ENCODE peak calls at places on chromosomes 12 and 14, in six cellular contexts. One of them, this sample, is unnamed.

GRCh38 chr14:31911160-31911559 is 165.9 kb upstream of the ARHGAP5 start:
- DNase-seq in tibial artery: no peak
- DNase-seq in kidney epithelial cell: no peak
- DNase-seq in dorsolateral prefrontal cortex: no peak
- DNase-seq in ovary: no peak
- DNase-seq in fibroblast of pulmonary artery: no peak
- DNase-seq in this sample: no peak

GRCh38 chr12:29569392-29569791 is 71.9 kb upstream of the OVCH1 start:
- DNase-seq in tibial artery: no peak
- DNase-seq in ovary: no peak
- DNase-seq in fibroblast of pulmonary artery: peak
- DNase-seq in dorsolateral prefrontal cortex: no peak
- DNase-seq in kidney epithelial cell: no peak
- DNase-seq in this sample: no peak

GRCh38 chr12:109626378-109627115 is 53.0 kb downstream of the MVK start:
- DNase-seq in fibroblast of pulmonary artery: no peak
- DNase-seq in kidney epithelial cell: no peak
- DNase-seq in dorsolateral prefrontal cortex: peak
- DNase-seq in tibial artery: no peak
- DNase-seq in ovary: no peak
- DNase-seq in this sample: no peak

GRCh38 chr14:29759521-29760340 is 167.9 kb downstream of the PRKD1 start:
- DNase-seq in dorsolateral prefrontal cortex: no peak
- DNase-seq in tibial artery: no peak
- DNase-seq in fibroblast of pulmonary artery: no peak
- DNase-seq in ovary: no peak
- DNase-seq in kidney epithelial cell: no peak
- DNase-seq in this sample: no peak

GRCh38 chr12:104480826-104481457 is 24.2 kb downstream of the CHST11 start:
- DNase-seq in kidney epithelial cell: no peak
- DNase-seq in ovary: no peak
- DNase-seq in fibroblast of pulmonary artery: peak
- DNase-seq in tibial artery: peak
- DNase-seq in dorsolateral prefrontal cortex: no peak
- DNase-seq in this sample: no peak

GRCh38 chr14:72369106-72369505 is 436.9 kb downstream of the RGS6 start:
- DNase-seq in dorsolateral prefrontal cortex: no peak
- DNase-seq in kidney epithelial cell: no peak
- DNase-seq in ovary: no peak
- DNase-seq in fibroblast of pulmonary artery: no peak
- DNase-seq in tibial artery: no peak
- DNase-seq in this sample: no peak

GRCh38 chr12:117000316-117000715 is 89.6 kb downstream of the FBXW8 start:
- DNase-seq in ovary: no peak
- DNase-seq in tibial artery: no peak
- DNase-seq in kidney epithelial cell: no peak
- DNase-seq in fibroblast of pulmonary artery: no peak
- DNase-seq in dorsolateral prefrontal cortex: no peak
- DNase-seq in this sample: no peak

GRCh38 chr12:113794774-113795173 is 171.4 kb downstream of the RBM19 start:
- DNase-seq in fibroblast of pulmonary artery: no peak
- DNase-seq in dorsolateral prefrontal cortex: no peak
- DNase-seq in kidney epithelial cell: no peak
- DNase-seq in tibial artery: no peak
- DNase-seq in ovary: no peak
- DNase-seq in this sample: no peak

GRCh38 chr12:128025856-128026255 is 241.1 kb upstream of the TMEM132C start:
- DNase-seq in fibroblast of pulmonary artery: no peak
- DNase-seq in ovary: no peak
- DNase-seq in dorsolateral prefrontal cortex: no peak
- DNase-seq in kidney epithelial cell: no peak
- DNase-seq in tibial artery: no peak
- DNase-seq in this sample: no peak

GRCh38 chr12:80316141-80316700 is 127.8 kb upstream of the PTPRQ start:
- DNase-seq in dorsolateral prefrontal cortex: no peak
- DNase-seq in fibroblast of pulmonary artery: no peak
- DNase-seq in ovary: no peak
- DNase-seq in tibial artery: no peak
- DNase-seq in kidney epithelial cell: no peak
- DNase-seq in this sample: no peak

GRCh38 chr14:91202234-91202974 is 42.1 kb downstream of the GPR68 start:
- DNase-seq in ovary: no peak
- DNase-seq in fibroblast of pulmonary artery: peak
- DNase-seq in tibial artery: peak
- DNase-seq in kidney epithelial cell: no peak
- DNase-seq in dorsolateral prefrontal cortex: no peak
- DNase-seq in this sample: no peak

GRCh38 chr14:103654619-103655018 is 25.6 kb downstream of the KLC1 start:
- DNase-seq in fibroblast of pulmonary artery: no peak
- DNase-seq in tibial artery: no peak
- DNase-seq in kidney epithelial cell: no peak
- DNase-seq in ovary: no peak
- DNase-seq in dorsolateral prefrontal cortex: no peak
- DNase-seq in this sample: no peak

GRCh38 chr12:12583510-12583909 is 20.8 kb upstream of the DUSP16 start:
- DNase-seq in dorsolateral prefrontal cortex: no peak
- DNase-seq in fibroblast of pulmonary artery: no peak
- DNase-seq in tibial artery: no peak
- DNase-seq in kidney epithelial cell: no peak
- DNase-seq in ovary: no peak
- DNase-seq in this sample: no peak

GRCh38 chr12:12585115-12585862 is 22.6 kb upstream of the DUSP16 start:
- DNase-seq in fibroblast of pulmonary artery: peak
- DNase-seq in tibial artery: no peak
- DNase-seq in dorsolateral prefrontal cortex: no peak
- DNase-seq in kidney epithelial cell: no peak
- DNase-seq in ovary: no peak
- DNase-seq in this sample: no peak

GRCh38 chr12:12590961-12591360 is 20.7 kb upstream of the CREBL2 start:
- DNase-seq in tibial artery: no peak
- DNase-seq in ovary: no peak
- DNase-seq in kidney epithelial cell: no peak
- DNase-seq in fibroblast of pulmonary artery: no peak
- DNase-seq in dorsolateral prefrontal cortex: no peak
- DNase-seq in this sample: no peak

GRCh38 chr12:12587878-12588277 is 23.8 kb upstream of the CREBL2 start:
- DNase-seq in dorsolateral prefrontal cortex: no peak
- DNase-seq in kidney epithelial cell: no peak
- DNase-seq in ovary: no peak
- DNase-seq in tibial artery: no peak
- DNase-seq in fibroblast of pulmonary artery: no peak
- DNase-seq in this sample: no peak

DNA sequence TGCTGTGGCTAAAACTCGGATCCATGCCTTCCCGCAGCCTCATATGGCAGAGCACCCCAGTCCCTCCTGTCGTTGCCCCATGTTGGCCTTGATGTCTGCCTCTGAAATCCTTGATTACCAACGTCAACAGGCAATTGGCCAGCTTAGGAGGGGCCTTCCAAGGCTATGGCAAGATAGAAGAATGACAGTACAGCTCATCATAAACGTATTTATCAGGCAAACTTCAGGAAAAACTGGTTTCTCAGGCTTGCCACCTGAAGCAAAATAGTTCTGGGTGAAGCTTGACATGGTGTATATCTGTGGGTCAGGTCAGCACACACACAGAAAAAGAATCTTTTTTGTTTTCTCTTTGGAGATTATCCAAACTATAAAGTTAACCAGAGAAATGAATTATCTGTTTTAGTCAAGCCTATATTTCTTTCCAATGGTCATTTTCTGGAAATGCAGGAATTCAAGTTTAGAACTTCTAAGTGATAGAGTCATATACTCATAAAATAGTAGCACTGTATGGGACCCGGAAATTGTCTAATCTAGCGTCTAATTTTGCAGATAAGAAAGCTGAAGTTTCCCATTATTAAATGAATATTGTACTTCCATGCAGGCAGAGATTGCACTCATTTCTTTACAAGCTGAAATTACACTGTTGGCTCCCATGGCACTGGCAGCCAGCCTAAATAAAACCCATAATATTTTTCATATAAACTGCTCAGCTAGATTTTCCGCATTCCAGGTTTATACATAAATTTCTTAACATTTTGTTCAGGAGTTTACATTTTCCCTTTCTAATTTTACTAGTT is 24.4 kb upstream of the DUSP16 start:
- DNase-seq in ovary: no peak
- DNase-seq in tibial artery: no peak
- DNase-seq in dorsolateral prefrontal cortex: no peak
- DNase-seq in fibroblast of pulmonary artery: no peak
- DNase-seq in kidney epithelial cell: no peak
- DNase-seq in this sample: no peak
- H3K4me3 ChIP-seq in ovary: no peak
- H3K4me3 ChIP-seq in tibial artery: no peak
- H3K4me3 ChIP-seq in dorsolateral prefrontal cortex: no peak
- H3K4me3 ChIP-seq in fibroblast of pulmonary artery: no peak
- H3K4me3 ChIP-seq in kidney epithelial cell: no peak
- H3K4me3 ChIP-seq in this sample: no peak

GRCh38 chr12:88207921-88208640 is 66.0 kb downstream of the TMTC3 start:
- DNase-seq in ovary: no peak
- DNase-seq in tibial artery: peak
- DNase-seq in kidney epithelial cell: no peak
- DNase-seq in fibroblast of pulmonary artery: peak
- DNase-seq in dorsolateral prefrontal cortex: no peak
- DNase-seq in this sample: peak

GRCh38 chr12:88206636-88207035 is 64.5 kb downstream of the TMTC3 start:
- DNase-seq in kidney epithelial cell: no peak
- DNase-seq in tibial artery: no peak
- DNase-seq in dorsolateral prefrontal cortex: no peak
- DNase-seq in ovary: no peak
- DNase-seq in fibroblast of pulmonary artery: peak
- DNase-seq in this sample: peak

GRCh38 chr12:88200029-88200428 is 57.9 kb downstream of the TMTC3 start:
- DNase-seq in kidney epithelial cell: no peak
- DNase-seq in fibroblast of pulmonary artery: no peak
- DNase-seq in tibial artery: no peak
- DNase-seq in ovary: no peak
- DNase-seq in dorsolateral prefrontal cortex: no peak
- DNase-seq in this sample: no peak

GRCh38 chr12:88202500-88202899 is 60.4 kb downstream of the TMTC3 start:
- DNase-seq in fibroblast of pulmonary artery: peak
- DNase-seq in kidney epithelial cell: no peak
- DNase-seq in dorsolateral prefrontal cortex: no peak
- DNase-seq in tibial artery: no peak
- DNase-seq in ovary: no peak
- DNase-seq in this sample: no peak
- TF ChIP-seq CTCF in fibroblast of pulmonary artery: no peak
- TF ChIP-seq CTCF in kidney epithelial cell: no peak
- TF ChIP-seq CTCF in dorsolateral prefrontal cortex: no peak
- TF ChIP-seq CTCF in tibial artery: no peak
- TF ChIP-seq CTCF in ovary: no peak
- TF ChIP-seq CTCF in this sample: peak

GRCh38 chr14:77314539-77314938 is 6.1 kb downstream of the POMT2 start:
- DNase-seq in dorsolateral prefrontal cortex: no peak
- DNase-seq in ovary: no peak
- DNase-seq in kidney epithelial cell: no peak
- DNase-seq in tibial artery: no peak
- DNase-seq in fibroblast of pulmonary artery: no peak
- DNase-seq in this sample: no peak

GRCh38 chr14:77311217-77311616 is 9.5 kb downstream of the POMT2 start:
- DNase-seq in kidney epithelial cell: no peak
- DNase-seq in ovary: no peak
- DNase-seq in fibroblast of pulmonary artery: no peak
- DNase-seq in dorsolateral prefrontal cortex: no peak
- DNase-seq in tibial artery: no peak
- DNase-seq in this sample: no peak

GRCh38 chr14:77314043-77314442 is 6.6 kb downstream of the POMT2 start:
- DNase-seq in dorsolateral prefrontal cortex: no peak
- DNase-seq in fibroblast of pulmonary artery: peak
- DNase-seq in kidney epithelial cell: peak
- DNase-seq in ovary: no peak
- DNase-seq in tibial artery: no peak
- DNase-seq in this sample: peak

GRCh38 chr14:77315115-77315944 is 5.4 kb downstream of the POMT2 start:
- DNase-seq in kidney epithelial cell: no peak
- DNase-seq in tibial artery: no peak
- DNase-seq in ovary: no peak
- DNase-seq in dorsolateral prefrontal cortex: no peak
- DNase-seq in fibroblast of pulmonary artery: no peak
- DNase-seq in this sample: no peak

GRCh38 chr14:77313374-77313773 is 7.3 kb downstream of the POMT2 start:
- DNase-seq in dorsolateral prefrontal cortex: no peak
- DNase-seq in tibial artery: no peak
- DNase-seq in ovary: no peak
- DNase-seq in kidney epithelial cell: no peak
- DNase-seq in fibroblast of pulmonary artery: no peak
- DNase-seq in this sample: no peak
- H3K4me3 ChIP-seq in dorsolateral prefrontal cortex: no peak
- H3K4me3 ChIP-seq in tibial artery: no peak
- H3K4me3 ChIP-seq in ovary: no peak
- H3K4me3 ChIP-seq in kidney epithelial cell: no peak
- H3K4me3 ChIP-seq in fibroblast of pulmonary artery: no peak
- H3K4me3 ChIP-seq in this sample: no peak

GRCh38 chr12:108518101-108518715 is 3.1 kb downstream of the FICD start:
- DNase-seq in kidney epithelial cell: no peak
- DNase-seq in fibroblast of pulmonary artery: no peak
- DNase-seq in ovary: no peak
- DNase-seq in tibial artery: no peak
- DNase-seq in dorsolateral prefrontal cortex: no peak
- DNase-seq in this sample: no peak

GRCh38 chr12:108514973-108515814 is at the start of gene FICD:
- DNase-seq in dorsolateral prefrontal cortex: peak
- DNase-seq in kidney epithelial cell: peak
- DNase-seq in tibial artery: peak
- DNase-seq in ovary: peak
- DNase-seq in fibroblast of pulmonary artery: peak
- DNase-seq in this sample: peak

GRCh38 chr12:108515916-108516315 is 839 bp downstream of the FICD start:
- DNase-seq in tibial artery: no peak
- DNase-seq in fibroblast of pulmonary artery: no peak
- DNase-seq in dorsolateral prefrontal cortex: no peak
- DNase-seq in ovary: no peak
- DNase-seq in kidney epithelial cell: no peak
- DNase-seq in this sample: no peak

GRCh38 chr12:108517288-108518100 is 2.4 kb downstream of the FICD start:
- DNase-seq in ovary: no peak
- DNase-seq in tibial artery: no peak
- DNase-seq in fibroblast of pulmonary artery: no peak
- DNase-seq in dorsolateral prefrontal cortex: no peak
- DNase-seq in kidney epithelial cell: no peak
- DNase-seq in this sample: no peak

DNA sequence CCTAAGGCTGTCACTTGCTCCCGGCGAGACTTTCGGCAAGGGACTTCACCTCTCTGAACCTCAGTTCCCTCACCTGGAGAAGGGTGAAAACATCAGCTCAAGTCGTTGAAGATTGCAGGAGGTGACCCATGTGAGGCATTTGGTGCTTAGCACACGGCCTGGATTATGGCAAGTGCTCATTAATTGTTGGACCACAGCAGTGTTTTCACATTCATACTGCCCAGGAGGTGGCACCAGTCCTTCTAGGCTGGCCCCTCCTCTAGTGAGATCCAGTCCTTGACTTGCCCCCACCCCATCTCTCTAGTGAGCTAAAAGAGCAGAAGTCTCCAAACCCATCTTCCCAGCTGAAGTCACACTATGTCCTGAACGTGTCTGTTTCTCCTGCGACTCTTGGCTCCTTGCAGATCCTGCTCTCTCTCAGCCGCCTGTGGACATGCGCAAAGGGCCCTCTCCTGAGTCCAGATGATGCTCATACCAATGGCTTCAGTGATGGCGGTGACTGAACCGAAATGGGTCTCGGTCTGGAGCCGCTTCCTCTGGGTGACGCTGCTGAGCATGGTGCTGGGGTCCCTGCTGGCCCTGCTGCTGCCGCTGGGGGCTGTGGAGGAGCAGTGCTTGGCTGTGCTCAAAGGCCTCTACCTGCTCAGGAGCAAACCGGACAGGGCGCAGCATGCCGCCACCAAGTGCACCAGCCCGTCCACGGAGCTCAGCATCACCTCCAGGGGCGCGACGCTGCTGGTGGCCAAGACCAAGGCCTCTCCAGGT is 1.6 kb downstream of the FICD start:
- DNase-seq in tibial artery: no peak
- DNase-seq in fibroblast of pulmonary artery: peak
- DNase-seq in dorsolateral prefrontal cortex: no peak
- DNase-seq in ovary: no peak
- DNase-seq in kidney epithelial cell: no peak
- DNase-seq in this sample: no peak
- TF ChIP-seq CTCF in tibial artery: no peak
- TF ChIP-seq CTCF in fibroblast of pulmonary artery: no peak
- TF ChIP-seq CTCF in dorsolateral prefrontal cortex: no peak
- TF ChIP-seq CTCF in ovary: no peak
- TF ChIP-seq CTCF in kidney epithelial cell: no peak
- TF ChIP-seq CTCF in this sample: no peak